ENCODE peak calls at places on chromosomes 6 and 20, in six cellular contexts. S is COLO829, G is WERI-Rb-1, B is H1, F is T-helper 2 cell, L is substantia nigra. V is an unnamed sample.

GRCh38 chr6:31728767-31729514 is at the start of gene DDAH2:
- DNase-seq in S (no peak), L (no peak), B (no peak), G (no peak), F (no peak), V (no peak)

GRCh38 chr6:148814082-148814790 is 67.4 kb downstream of the UST start:
- DNase-seq in S (no peak), F (no peak), B (no peak), L (no peak), G (no peak), V (no peak)

GRCh38 chr6:80537321-80537972 is 431.0 kb downstream of the BCKDHB start:
- DNase-seq in S (no peak), B (no peak), F (no peak), L (no peak), G (no peak), V (no peak)

GRCh38 chr6:1724616-1725015 is 114.9 kb downstream of the FOXC1 start:
- DNase-seq in G (no peak), F (no peak), S (peak), L (no peak), B (no peak), V (peak)

GRCh38 chr20:25259788-25260254 is 11.9 kb downstream of the PYGB start:
- DNase-seq in L (no peak), F (no peak), G (peak), B (peak), S (no peak), V (no peak)

GRCh38 chr6:119318730-119319129 is 30.8 kb downstream of the MAN1A1 start:
- DNase-seq in S (no peak), G (no peak), B (no peak), L (no peak), F (no peak), V (no peak)

GRCh38 chr6:161233986-161234620 is 39.8 kb downstream of the AGPAT4 start:
- DNase-seq in G (no peak), S (peak), F (no peak), B (peak), L (peak), V (no peak)

GRCh38 chr20:20211274-20211987 is 156.5 kb upstream of the INSM1 start:
- DNase-seq in F (no peak), L (no peak), G (no peak), S (no peak), B (no peak), V (no peak)

GRCh38 chr6:9292975-9293374 is 857.6 kb upstream of the SLC35B3 start:
- DNase-seq in G (no peak), S (no peak), B (no peak), F (no peak), L (no peak), V (no peak)

GRCh38 chr6:37580164-37580955 is 80.7 kb upstream of the CCDC167 start:
- DNase-seq in L (no peak), F (no peak), S (no peak), G (no peak), B (no peak), V (no peak)

GRCh38 chr6:54847799-54848597 is 1.4 kb downstream of the FAM83B start:
- DNase-seq in L (no peak), S (peak), B (no peak), G (no peak), F (no peak), V (peak)

V was measured in PC-9.